ENCODE peak calls at places on chromosomes 13 and 19, in four cellular contexts. I, E, B and W are unnamed samples.

GRCh38 chr13:42355118-42355840 is 83.3 kb downstream of the AKAP11 start:
- DNase-seq in E (no peak), B (no peak), I (no peak), W (no peak)

GRCh38 chr13:114128624-114129522 is 3.5 kb downstream of the RASA3 start:
- DNase-seq in I (no peak), E (peak; percentile 85), B (no peak), W (peak; percentile 81)

GRCh38 chr13:30334663-30335386 is 27.5 kb upstream of the KATNAL1 start:
- DNase-seq in B (no peak), I (peak; percentile 38), E (peak; percentile 52), W (no peak)

GRCh38 chr19:45340232-45340898 is at the start of gene KLC3:
- DNase-seq in I (peak; percentile 70), B (no peak), E (peak; percentile 88), W (no peak)

GRCh38 chr19:53463263-53463662 is 4.3 kb upstream of the ZNF813 start:
- DNase-seq in B (peak; percentile 80), E (peak; percentile 46), I (peak; percentile 79), W (no peak)

GRCh38 chr13:33692531-33692930 is 125.4 kb upstream of the RFC3 start:
- DNase-seq in I (no peak), B (no peak), E (no peak), W (no peak)

GRCh38 chr19:4877753-4878490 is 10.5 kb upstream of the PLIN3 start:
- DNase-seq in E (no peak), I (peak; percentile 57), B (no peak), W (no peak)

GRCh38 chr13:111573362-111573761 is 252.9 kb downstream of the TEX29 start:
- DNase-seq in E (no peak), I (no peak), B (no peak), W (no peak)

GRCh38 chr19:49106648-49107135 is 7.5 kb upstream of the LIN7B start:
- DNase-seq in E (no peak), B (no peak), I (peak; percentile 80), W (no peak)

GRCh38 chr13:50396001-50396400 is 380.8 kb downstream of the KCNRG start:
- DNase-seq in I (no peak), B (no peak), E (no peak), W (no peak)

GRCh38 chr19:9835507-9835949 is 410 bp downstream of the PIN1 start:
- DNase-seq in E (peak; percentile 17), B (no peak), I (no peak), W (no peak)

GRCh38 chr19:2050349-2050990 is 574 bp downstream of the MKNK2 start:
- DNase-seq in I (peak; percentile 59), E (no peak), B (no peak), W (no peak)

GRCh38 chr13:20460744-20461143 is 64.9 kb downstream of the CRYL1 start:
- DNase-seq in B (no peak), I (no peak), E (no peak), W (no peak)

GRCh38 chr19:18644144-18645034 is 7.6 kb downstream of the KLHL26 start:
- DNase-seq in I (no peak), E (no peak), B (no peak), W (no peak)

GRCh38 chr19:19386373-19386869 is 19.1 kb upstream of the GATAD2A start:
- DNase-seq in B (no peak), E (no peak), I (no peak), W (no peak)

GRCh38 chr13:49645451-49645850 is 17.1 kb downstream of the ARL11 start:
- DNase-seq in I (no peak), E (no peak), B (no peak), W (no peak)

GRCh38 chr19:43634877-43635560 is 4.6 kb downstream of the CADM4 start:
- DNase-seq in E (no peak), B (no peak), I (no peak), W (no peak)

GRCh38 chr13:39571502-39572092 is 31.4 kb downstream of the LHFPL6 start:
- DNase-seq in E (no peak), B (no peak), I (no peak), W (no peak)

GRCh38 chr13:50910483-50910805 is 853 bp downstream of the RNASEH2B start:
- DNase-seq in I (peak; percentile 73), B (no peak), E (peak; percentile 32), W (no peak)

GRCh38 chr13:73223372-73223781 is 164.6 kb downstream of the KLF5 start:
- DNase-seq in I (no peak), E (no peak), B (no peak), W (peak; percentile 34)

GRCh38 chr13:23637813-23638212 is 67.6 kb downstream of the TNFRSF19 start:
- DNase-seq in B (no peak), E (no peak), I (no peak), W (no peak)

GRCh38 chr13:93262729-93263128 is 36.1 kb downstream of the GPC6 start:
- DNase-seq in E (no peak), I (no peak), B (no peak), W (no peak)

GRCh38 chr13:41019027-41019487 is at the start of gene ELF1:
- DNase-seq in I (no peak), E (peak; percentile 59), B (no peak), W (peak; percentile 88)

GRCh38 chr13:63435668-63436275 is 2020.1 kb upstream of the PCDH20 start:
- DNase-seq in B (no peak), E (no peak), I (no peak), W (no peak)

GRCh38 chr13:112251930-112252585 is 124.1 kb upstream of the SPACA7 start:
- DNase-seq in B (no peak), I (no peak), E (no peak), W (no peak)

GRCh38 chr13:111278258-111278657 is 42.2 kb upstream of the TEX29 start:
- DNase-seq in B (no peak), I (no peak), E (no peak), W (no peak)

GRCh38 chr13:72694314-72694713 is 33.1 kb downstream of the MZT1 start:
- DNase-seq in B (no peak), I (no peak), E (no peak), W (no peak)

GRCh38 chr19:37809366-37809765 is 30.0 kb upstream of the ZNF573 start:
- DNase-seq in I (no peak), E (no peak), B (no peak), W (no peak)

GRCh38 chr13:66076417-66076816 is 1153.7 kb downstream of the PCDH9 start:
- DNase-seq in B (no peak), I (no peak), E (no peak), W (no peak)

GRCh38 chr19:44951179-44952159 is 3.7 kb upstream of the CLPTM1 start:
- DNase-seq in E (peak; percentile 82), B (no peak), I (peak; percentile 82), W (no peak)

GRCh38 chr19:49064768-49065611 is at the start of gene NTF4:
- DNase-seq in B (no peak), I (peak; percentile 88), E (peak; percentile 46), W (no peak)

GRCh38 chr19:44955500-44956439 is 590 bp downstream of the CLPTM1 start:
- DNase-seq in B (no peak), E (peak; percentile 18), I (no peak), W (no peak)

GRCh38 chr19:6464070-6464873 is at the start of gene CRB3:
- DNase-seq in B (peak; percentile 80), E (no peak), I (no peak), W (no peak)

GRCh38 chr19:42075364-42075615 is 676 bp upstream of the ZNF574 start:
- DNase-seq in E (no peak), B (no peak), I (no peak), W (no peak)

GRCh38 chr13:110382229-110382628 is 75.1 kb downstream of the COL4A2 start:
- DNase-seq in B (no peak), E (no peak), I (no peak), W (no peak)

GRCh38 chr19:29967623-29968022 is 25.6 kb downstream of the URI1 start:
- DNase-seq in I (no peak), E (peak; percentile 35), B (no peak), W (no peak)
- TF ChIP-seq NRF1 in I (no peak), E (no peak), B (no peak), W (no peak)

DNA sequence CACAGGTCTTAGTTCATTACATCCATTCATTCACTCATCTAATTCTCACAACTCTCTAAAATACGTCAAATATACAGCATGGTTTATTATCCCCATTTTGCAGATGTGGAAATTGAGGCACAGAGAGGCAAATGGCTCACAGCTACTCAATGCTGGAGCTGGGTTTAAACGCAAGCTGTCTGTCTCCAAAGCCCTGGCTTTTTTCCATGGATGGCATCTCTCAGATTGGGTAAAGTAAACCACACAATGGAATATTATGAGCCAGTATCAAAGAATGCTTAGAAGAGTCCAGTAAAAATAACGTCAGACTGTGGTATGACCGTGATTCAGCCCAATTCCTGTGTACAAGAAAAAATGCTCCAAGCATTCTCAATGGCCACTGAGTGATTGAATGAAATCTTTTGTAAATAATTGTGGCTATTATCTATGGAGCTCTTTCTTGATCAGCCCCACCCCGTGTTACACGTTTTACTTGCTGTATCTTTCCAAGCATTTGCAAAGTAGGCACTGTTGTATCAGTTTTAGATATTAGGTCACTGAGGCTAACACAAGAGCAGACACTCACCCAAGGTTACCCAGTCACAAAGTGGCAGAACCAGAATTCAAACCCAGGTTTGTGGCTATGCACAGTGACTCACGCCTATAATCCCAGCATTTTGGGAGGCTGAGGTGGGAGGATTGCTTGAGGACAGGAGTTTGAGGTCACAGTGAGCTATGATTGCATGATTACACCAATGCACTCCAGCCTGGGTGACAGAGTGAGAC is 5.5 kb upstream of the ACP7 start:
- DNase-seq in B (no peak), I (no peak), E (no peak), W (no peak)
- TF ChIP-seq NRF1 in B (no peak), I (no peak), E (no peak), W (no peak)

GRCh38 chr19:55666343-55667005 is 8.6 kb upstream of the EPN1 start:
- DNase-seq in B (no peak), I (no peak), E (no peak), W (no peak)

GRCh38 chr19:55667958-55668357 is 7.1 kb upstream of the EPN1 start:
- DNase-seq in E (no peak), I (no peak), B (no peak), W (no peak)

GRCh38 chr19:55667511-55667910 is 7.5 kb upstream of the EPN1 start:
- DNase-seq in I (no peak), B (no peak), E (no peak), W (no peak)

GRCh38 chr19:55668603-55669348 is 6.2 kb upstream of the EPN1 start:
- DNase-seq in B (no peak), E (no peak), I (no peak), W (no peak)

DNA sequence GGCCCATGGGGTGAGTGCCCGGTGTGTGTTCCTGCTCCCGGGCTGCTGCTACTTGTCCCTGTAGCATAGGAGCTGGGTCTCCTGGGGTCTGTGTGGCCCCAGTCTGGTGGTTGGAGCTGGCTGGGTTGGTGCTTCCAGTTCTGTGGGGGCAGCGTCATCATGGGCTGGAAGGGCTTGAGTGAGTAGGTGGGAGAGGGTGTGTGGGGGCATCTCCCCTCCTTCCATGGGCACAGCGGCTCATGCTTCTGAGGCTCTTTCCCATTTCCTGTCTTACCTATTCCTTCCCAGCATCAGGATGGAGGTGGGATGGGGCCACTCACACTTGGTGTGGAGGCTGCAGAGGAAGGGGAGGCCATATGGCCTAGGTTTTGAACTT is 8.0 kb upstream of the EPN1 start:
- DNase-seq in E (no peak), I (no peak), B (no peak), W (no peak)
- TF ChIP-seq NRF1 in E (no peak), I (no peak), B (no peak), W (no peak)

DNA sequence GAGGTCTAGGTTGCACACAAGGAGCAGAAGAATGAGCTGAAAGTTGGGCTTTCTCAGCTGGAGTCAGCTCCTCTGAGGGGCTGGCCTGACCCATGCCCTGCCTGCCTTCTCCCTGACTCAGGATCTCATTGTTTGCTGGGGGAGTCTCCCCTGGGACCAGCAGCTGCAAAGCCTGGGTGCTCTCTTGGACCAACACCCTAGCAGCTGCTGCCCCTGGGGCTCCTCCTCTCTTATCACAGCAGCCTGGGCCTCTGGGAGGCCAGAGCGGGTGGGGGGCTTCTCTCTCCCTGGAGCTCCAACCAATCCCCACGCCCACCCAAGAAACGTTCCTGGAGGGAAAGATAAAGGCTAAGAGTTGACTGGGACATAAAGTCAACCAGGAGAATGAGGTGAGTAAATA is 1.6 kb upstream of the FCGBP start:
- DNase-seq in B (no peak), I (no peak), E (no peak), W (no peak)
- TF ChIP-seq NRF1 in B (no peak), I (no peak), E (no peak), W (no peak)